ENCODE peak calls at places on chromosomes 7 and 10, in nine cellular contexts. One of them, this sample, is unnamed.

GRCh38 chr7:12741951-12742575 is 54.6 kb downstream of the ARL4A start:
- DNase-seq in spleen: no peak
- DNase-seq in amygdala: no peak
- DNase-seq in SW 1271: no peak
- DNase-seq in G401: no peak
- DNase-seq in naive thymus-derived CD8-positive, alpha-beta T cell: no peak
- DNase-seq in activated effector memory CD4-positive, alpha-beta T cell treated with anti-CD3 and anti-CD28 coated beads, Interleukin-2, amount 50 U/mL, for 16 hours: no peak
- DNase-seq in BJ: no peak
- DNase-seq in iris pigment epithelial cell: peak
- DNase-seq in this sample: no peak

GRCh38 chr10:29377333-29377961 is 88.6 kb downstream of the LYZL1 start:
- DNase-seq in spleen: no peak
- DNase-seq in amygdala: no peak
- DNase-seq in SW 1271: peak
- DNase-seq in G401: no peak
- DNase-seq in naive thymus-derived CD8-positive, alpha-beta T cell: no peak
- DNase-seq in activated effector memory CD4-positive, alpha-beta T cell treated with anti-CD3 and anti-CD28 coated beads, Interleukin-2, amount 50 U/mL, for 16 hours: no peak
- DNase-seq in BJ: no peak
- DNase-seq in iris pigment epithelial cell: peak
- DNase-seq in this sample: no peak

GRCh38 chr10:31071232-31071999 is 39.8 kb upstream of the ZNF438 start:
- DNase-seq in spleen: no peak
- DNase-seq in amygdala: no peak
- DNase-seq in SW 1271: no peak
- DNase-seq in G401: no peak
- DNase-seq in naive thymus-derived CD8-positive, alpha-beta T cell: no peak
- DNase-seq in activated effector memory CD4-positive, alpha-beta T cell treated with anti-CD3 and anti-CD28 coated beads, Interleukin-2, amount 50 U/mL, for 16 hours: no peak
- DNase-seq in BJ: no peak
- DNase-seq in iris pigment epithelial cell: peak
- DNase-seq in this sample: no peak

GRCh38 chr10:88731296-88731695 is 25.2 kb downstream of the LIPK start:
- DNase-seq in spleen: peak
- DNase-seq in amygdala: no peak
- DNase-seq in SW 1271: no peak
- DNase-seq in G401: no peak
- DNase-seq in naive thymus-derived CD8-positive, alpha-beta T cell: no peak
- DNase-seq in activated effector memory CD4-positive, alpha-beta T cell treated with anti-CD3 and anti-CD28 coated beads, Interleukin-2, amount 50 U/mL, for 16 hours: no peak
- DNase-seq in BJ: no peak
- DNase-seq in iris pigment epithelial cell: peak
- DNase-seq in this sample: no peak

GRCh38 chr7:143345428-143345900 is 17.0 kb downstream of the FAM131B start:
- DNase-seq in spleen: peak
- DNase-seq in amygdala: no peak
- DNase-seq in SW 1271: no peak
- DNase-seq in G401: peak
- DNase-seq in naive thymus-derived CD8-positive, alpha-beta T cell: peak
- DNase-seq in activated effector memory CD4-positive, alpha-beta T cell treated with anti-CD3 and anti-CD28 coated beads, Interleukin-2, amount 50 U/mL, for 16 hours: peak
- DNase-seq in BJ: no peak
- DNase-seq in iris pigment epithelial cell: peak
- DNase-seq in this sample: peak

GRCh38 chr10:71725998-71726672 is 6.6 kb upstream of the C10orf105 start:
- DNase-seq in spleen: no peak
- DNase-seq in amygdala: no peak
- DNase-seq in SW 1271: no peak
- DNase-seq in G401: no peak
- DNase-seq in naive thymus-derived CD8-positive, alpha-beta T cell: no peak
- DNase-seq in activated effector memory CD4-positive, alpha-beta T cell treated with anti-CD3 and anti-CD28 coated beads, Interleukin-2, amount 50 U/mL, for 16 hours: peak
- DNase-seq in BJ: no peak
- DNase-seq in iris pigment epithelial cell: peak
- DNase-seq in this sample: no peak

GRCh38 chr7:129728875-129729467 is 117.5 kb downstream of the NRF1 start:
- DNase-seq in spleen: no peak
- DNase-seq in amygdala: no peak
- DNase-seq in SW 1271: no peak
- DNase-seq in G401: no peak
- DNase-seq in naive thymus-derived CD8-positive, alpha-beta T cell: no peak
- DNase-seq in activated effector memory CD4-positive, alpha-beta T cell treated with anti-CD3 and anti-CD28 coated beads, Interleukin-2, amount 50 U/mL, for 16 hours: no peak
- DNase-seq in BJ: no peak
- DNase-seq in iris pigment epithelial cell: no peak
- DNase-seq in this sample: no peak

GRCh38 chr7:2166625-2167280 is 66.0 kb downstream of the MAD1L1 start:
- DNase-seq in spleen: no peak
- DNase-seq in amygdala: peak
- DNase-seq in SW 1271: no peak
- DNase-seq in G401: no peak
- DNase-seq in naive thymus-derived CD8-positive, alpha-beta T cell: no peak
- DNase-seq in activated effector memory CD4-positive, alpha-beta T cell treated with anti-CD3 and anti-CD28 coated beads, Interleukin-2, amount 50 U/mL, for 16 hours: no peak
- DNase-seq in BJ: no peak
- DNase-seq in iris pigment epithelial cell: no peak
- DNase-seq in this sample: peak

GRCh38 chr7:137539111-137539715 is 195.7 kb upstream of the PTN start:
- DNase-seq in spleen: no peak
- DNase-seq in amygdala: no peak
- DNase-seq in SW 1271: no peak
- DNase-seq in G401: no peak
- DNase-seq in naive thymus-derived CD8-positive, alpha-beta T cell: no peak
- DNase-seq in activated effector memory CD4-positive, alpha-beta T cell treated with anti-CD3 and anti-CD28 coated beads, Interleukin-2, amount 50 U/mL, for 16 hours: no peak
- DNase-seq in BJ: peak
- DNase-seq in iris pigment epithelial cell: peak
- DNase-seq in this sample: no peak

GRCh38 chr10:7405637-7406036 is 5.2 kb downstream of the SFMBT2 start:
- DNase-seq in spleen: no peak
- DNase-seq in amygdala: no peak
- DNase-seq in SW 1271: no peak
- DNase-seq in G401: no peak
- DNase-seq in naive thymus-derived CD8-positive, alpha-beta T cell: no peak
- DNase-seq in activated effector memory CD4-positive, alpha-beta T cell treated with anti-CD3 and anti-CD28 coated beads, Interleukin-2, amount 50 U/mL, for 16 hours: no peak
- DNase-seq in BJ: no peak
- DNase-seq in iris pigment epithelial cell: no peak
- DNase-seq in this sample: no peak

GRCh38 chr7:31110331-31111108 is 58.4 kb downstream of the ADCYAP1R1 start:
- DNase-seq in spleen: no peak
- DNase-seq in amygdala: no peak
- DNase-seq in SW 1271: no peak
- DNase-seq in G401: no peak
- DNase-seq in naive thymus-derived CD8-positive, alpha-beta T cell: no peak
- DNase-seq in activated effector memory CD4-positive, alpha-beta T cell treated with anti-CD3 and anti-CD28 coated beads, Interleukin-2, amount 50 U/mL, for 16 hours: no peak
- DNase-seq in BJ: no peak
- DNase-seq in iris pigment epithelial cell: no peak
- DNase-seq in this sample: no peak

GRCh38 chr10:69180525-69181204 is 631 bp downstream of the SUPV3L1 start:
- DNase-seq in spleen: no peak
- DNase-seq in amygdala: no peak
- DNase-seq in SW 1271: no peak
- DNase-seq in G401: no peak
- DNase-seq in naive thymus-derived CD8-positive, alpha-beta T cell: no peak
- DNase-seq in activated effector memory CD4-positive, alpha-beta T cell treated with anti-CD3 and anti-CD28 coated beads, Interleukin-2, amount 50 U/mL, for 16 hours: no peak
- DNase-seq in BJ: no peak
- DNase-seq in iris pigment epithelial cell: peak
- DNase-seq in this sample: no peak

GRCh38 chr7:137606061-137606674 is 240.6 kb downstream of the DGKI start:
- DNase-seq in spleen: no peak
- DNase-seq in amygdala: no peak
- DNase-seq in SW 1271: peak
- DNase-seq in G401: peak
- DNase-seq in naive thymus-derived CD8-positive, alpha-beta T cell: no peak
- DNase-seq in activated effector memory CD4-positive, alpha-beta T cell treated with anti-CD3 and anti-CD28 coated beads, Interleukin-2, amount 50 U/mL, for 16 hours: no peak
- DNase-seq in BJ: peak
- DNase-seq in iris pigment epithelial cell: peak
- DNase-seq in this sample: no peak

GRCh38 chr7:68694656-68695055 is 903.6 kb upstream of the AUTS2 start:
- DNase-seq in spleen: no peak
- DNase-seq in amygdala: no peak
- DNase-seq in SW 1271: no peak
- DNase-seq in G401: no peak
- DNase-seq in naive thymus-derived CD8-positive, alpha-beta T cell: no peak
- DNase-seq in activated effector memory CD4-positive, alpha-beta T cell treated with anti-CD3 and anti-CD28 coated beads, Interleukin-2, amount 50 U/mL, for 16 hours: no peak
- DNase-seq in BJ: no peak
- DNase-seq in iris pigment epithelial cell: no peak
- DNase-seq in this sample: no peak

GRCh38 chr7:73521636-73522080 is 435 bp downstream of the BAZ1B start:
- DNase-seq in spleen: no peak
- DNase-seq in amygdala: peak
- DNase-seq in SW 1271: no peak
- DNase-seq in G401: no peak
- DNase-seq in naive thymus-derived CD8-positive, alpha-beta T cell: peak
- DNase-seq in activated effector memory CD4-positive, alpha-beta T cell treated with anti-CD3 and anti-CD28 coated beads, Interleukin-2, amount 50 U/mL, for 16 hours: no peak
- DNase-seq in BJ: no peak
- DNase-seq in iris pigment epithelial cell: peak
- DNase-seq in this sample: no peak

GRCh38 chr7:123823898-123824753 is 20.8 kb upstream of the HYAL4 start:
- DNase-seq in spleen: no peak
- DNase-seq in amygdala: no peak
- DNase-seq in SW 1271: no peak
- DNase-seq in G401: no peak
- DNase-seq in naive thymus-derived CD8-positive, alpha-beta T cell: no peak
- DNase-seq in activated effector memory CD4-positive, alpha-beta T cell treated with anti-CD3 and anti-CD28 coated beads, Interleukin-2, amount 50 U/mL, for 16 hours: no peak
- DNase-seq in BJ: no peak
- DNase-seq in iris pigment epithelial cell: no peak
- DNase-seq in this sample: no peak

GRCh38 chr7:107501593-107501992 is 31.7 kb downstream of the GPR22 start:
- DNase-seq in spleen: no peak
- DNase-seq in amygdala: no peak
- DNase-seq in SW 1271: peak
- DNase-seq in G401: peak
- DNase-seq in naive thymus-derived CD8-positive, alpha-beta T cell: no peak
- DNase-seq in activated effector memory CD4-positive, alpha-beta T cell treated with anti-CD3 and anti-CD28 coated beads, Interleukin-2, amount 50 U/mL, for 16 hours: no peak
- DNase-seq in BJ: peak
- DNase-seq in iris pigment epithelial cell: peak
- DNase-seq in this sample: no peak

GRCh38 chr10:87064651-87065050 is 30.0 kb downstream of the GLUD1 start:
- DNase-seq in spleen: no peak
- DNase-seq in amygdala: no peak
- DNase-seq in SW 1271: no peak
- DNase-seq in G401: peak
- DNase-seq in naive thymus-derived CD8-positive, alpha-beta T cell: no peak
- DNase-seq in activated effector memory CD4-positive, alpha-beta T cell treated with anti-CD3 and anti-CD28 coated beads, Interleukin-2, amount 50 U/mL, for 16 hours: no peak
- DNase-seq in BJ: no peak
- DNase-seq in iris pigment epithelial cell: no peak
- DNase-seq in this sample: no peak

GRCh38 chr7:29327455-29327854 is 132.9 kb downstream of the CHN2 start:
- DNase-seq in spleen: no peak
- DNase-seq in amygdala: no peak
- DNase-seq in SW 1271: no peak
- DNase-seq in G401: no peak
- DNase-seq in naive thymus-derived CD8-positive, alpha-beta T cell: no peak
- DNase-seq in activated effector memory CD4-positive, alpha-beta T cell treated with anti-CD3 and anti-CD28 coated beads, Interleukin-2, amount 50 U/mL, for 16 hours: no peak
- DNase-seq in BJ: no peak
- DNase-seq in iris pigment epithelial cell: no peak
- DNase-seq in this sample: no peak

GRCh38 chr7:33722383-33723096 is 182.8 kb upstream of the BMPER start:
- DNase-seq in spleen: no peak
- DNase-seq in amygdala: no peak
- DNase-seq in SW 1271: no peak
- DNase-seq in G401: no peak
- DNase-seq in naive thymus-derived CD8-positive, alpha-beta T cell: no peak
- DNase-seq in activated effector memory CD4-positive, alpha-beta T cell treated with anti-CD3 and anti-CD28 coated beads, Interleukin-2, amount 50 U/mL, for 16 hours: no peak
- DNase-seq in BJ: no peak
- DNase-seq in iris pigment epithelial cell: peak
- DNase-seq in this sample: peak

GRCh38 chr7:128200376-128200775 is 40.7 kb upstream of the LEP start:
- DNase-seq in spleen: no peak
- DNase-seq in amygdala: no peak
- DNase-seq in SW 1271: no peak
- DNase-seq in G401: no peak
- DNase-seq in naive thymus-derived CD8-positive, alpha-beta T cell: no peak
- DNase-seq in activated effector memory CD4-positive, alpha-beta T cell treated with anti-CD3 and anti-CD28 coated beads, Interleukin-2, amount 50 U/mL, for 16 hours: peak
- DNase-seq in BJ: no peak
- DNase-seq in iris pigment epithelial cell: no peak
- DNase-seq in this sample: no peak

GRCh38 chr10:48589266-48589665 is 15.6 kb downstream of the ARHGAP22 start:
- DNase-seq in spleen: no peak
- DNase-seq in amygdala: no peak
- DNase-seq in SW 1271: no peak
- DNase-seq in G401: no peak
- DNase-seq in naive thymus-derived CD8-positive, alpha-beta T cell: no peak
- DNase-seq in activated effector memory CD4-positive, alpha-beta T cell treated with anti-CD3 and anti-CD28 coated beads, Interleukin-2, amount 50 U/mL, for 16 hours: no peak
- DNase-seq in BJ: peak
- DNase-seq in iris pigment epithelial cell: peak
- DNase-seq in this sample: no peak

GRCh38 chr7:49119706-49120105 is 195.4 kb downstream of the CDC14C start:
- DNase-seq in spleen: no peak
- DNase-seq in amygdala: no peak
- DNase-seq in SW 1271: no peak
- DNase-seq in G401: no peak
- DNase-seq in naive thymus-derived CD8-positive, alpha-beta T cell: no peak
- DNase-seq in activated effector memory CD4-positive, alpha-beta T cell treated with anti-CD3 and anti-CD28 coated beads, Interleukin-2, amount 50 U/mL, for 16 hours: no peak
- DNase-seq in BJ: no peak
- DNase-seq in iris pigment epithelial cell: no peak
- DNase-seq in this sample: no peak

GRCh38 chr10:102710604-102711003 is 3.6 kb downstream of the ARL3 start:
- DNase-seq in spleen: no peak
- DNase-seq in amygdala: no peak
- DNase-seq in SW 1271: no peak
- DNase-seq in G401: no peak
- DNase-seq in naive thymus-derived CD8-positive, alpha-beta T cell: no peak
- DNase-seq in activated effector memory CD4-positive, alpha-beta T cell treated with anti-CD3 and anti-CD28 coated beads, Interleukin-2, amount 50 U/mL, for 16 hours: no peak
- DNase-seq in BJ: peak
- DNase-seq in iris pigment epithelial cell: peak
- DNase-seq in this sample: peak

GRCh38 chr7:18976715-18977466 is 140.5 kb downstream of the TWIST1 start:
- DNase-seq in spleen: no peak
- DNase-seq in amygdala: no peak
- DNase-seq in SW 1271: no peak
- DNase-seq in G401: no peak
- DNase-seq in naive thymus-derived CD8-positive, alpha-beta T cell: no peak
- DNase-seq in activated effector memory CD4-positive, alpha-beta T cell treated with anti-CD3 and anti-CD28 coated beads, Interleukin-2, amount 50 U/mL, for 16 hours: no peak
- DNase-seq in BJ: no peak
- DNase-seq in iris pigment epithelial cell: peak
- DNase-seq in this sample: no peak

GRCh38 chr10:63752318-63752717 is 231.1 kb downstream of the REEP3 start:
- DNase-seq in spleen: no peak
- DNase-seq in amygdala: no peak
- DNase-seq in SW 1271: no peak
- DNase-seq in G401: no peak
- DNase-seq in naive thymus-derived CD8-positive, alpha-beta T cell: no peak
- DNase-seq in activated effector memory CD4-positive, alpha-beta T cell treated with anti-CD3 and anti-CD28 coated beads, Interleukin-2, amount 50 U/mL, for 16 hours: no peak
- DNase-seq in BJ: no peak
- DNase-seq in iris pigment epithelial cell: no peak
- DNase-seq in this sample: no peak

GRCh38 chr10:77927343-77928256 is 1.0 kb upstream of the DLG5 start:
- DNase-seq in spleen: no peak
- DNase-seq in amygdala: no peak
- DNase-seq in SW 1271: no peak
- DNase-seq in G401: peak
- DNase-seq in naive thymus-derived CD8-positive, alpha-beta T cell: no peak
- DNase-seq in activated effector memory CD4-positive, alpha-beta T cell treated with anti-CD3 and anti-CD28 coated beads, Interleukin-2, amount 50 U/mL, for 16 hours: no peak
- DNase-seq in BJ: no peak
- DNase-seq in iris pigment epithelial cell: no peak
- DNase-seq in this sample: no peak